ENCODE peak calls at places on chromosomes 7 and 10, in nine cellular contexts. R, W, M, S, V, D, Z, N and H are unnamed samples. For H3K4me1 and H3K27me3, the result is how much of the 10 kb centered on the place peaks cover.

GRCh38 chr10:32957341-32958084 is 517 bp downstream of the ITGB1 start:
- DNase-seq in R (peak), W (peak), M (no peak), S (peak), V (peak), D (no peak), Z (peak), N (peak), H (peak)

GRCh38 chr10:112988839-112989406 is 38.9 kb downstream of the TCF7L2 start:
- DNase-seq in R (no peak), W (peak), M (no peak), S (no peak), V (no peak), D (no peak), Z (no peak), N (no peak), H (no peak)

GRCh38 chr10:116255931-116256748 is 16.9 kb downstream of the GFRA1 start:
- DNase-seq in R (no peak), W (no peak), M (no peak), S (no peak), V (no peak), D (no peak), Z (no peak), N (no peak), H (no peak)

GRCh38 chr10:132231656-132232552 is 45.2 kb downstream of the DPYSL4 start:
- DNase-seq in R (no peak), W (no peak), M (no peak), S (peak), V (no peak), D (no peak), Z (no peak), N (no peak), H (no peak)

GRCh38 chr7:16786257-16786656 is 18.5 kb downstream of the AGR2 start:
- DNase-seq in R (no peak), W (no peak), M (no peak), S (no peak), V (no peak), D (no peak), Z (no peak), N (no peak), H (no peak)

GRCh38 chr10:25142465-25142864 is 32.3 kb upstream of the GPR158 start:
- DNase-seq in R (no peak), W (no peak), M (no peak), S (no peak), V (no peak), D (no peak), Z (no peak), N (no peak), H (no peak)

GRCh38 chr10:132096223-132096622 is 30.5 kb downstream of the JAKMIP3 start:
- DNase-seq in R (no peak), W (peak), M (no peak), S (peak), V (no peak), D (no peak), Z (no peak), N (no peak), H (no peak)

GRCh38 chr7:43938892-43939482 is 12.8 kb downstream of the UBE2D4 start:
- DNase-seq in R (no peak), W (no peak), M (no peak), S (no peak), V (no peak), D (no peak), Z (peak), N (no peak), H (no peak)

GRCh38 chr10:113709221-113709838 is 29.6 kb downstream of the CASP7 start:
- DNase-seq in R (no peak), W (no peak), M (no peak), S (peak), V (no peak), D (no peak), Z (no peak), N (no peak), H (peak)

GRCh38 chr7:159195926-159196325 is 51.3 kb upstream of the VIPR2 start:
- DNase-seq in R (no peak), W (no peak), M (no peak), S (peak), V (no peak), D (no peak), Z (no peak), N (no peak), H (peak)

GRCh38 chr7:93051660-93052059 is 66.1 kb downstream of the SAMD9 start:
- DNase-seq in R (no peak), W (no peak), M (no peak), S (no peak), V (no peak), D (no peak), Z (no peak), N (no peak), H (no peak)

GRCh38 chr10:12777840-12778585 is 223.5 kb downstream of the CCDC3 start:
- DNase-seq in R (no peak), W (no peak), M (no peak), S (no peak), V (peak), D (no peak), Z (peak), N (no peak), H (no peak)

GRCh38 chr10:123269017-123269552 is 114.9 kb downstream of the BUB3 start:
- DNase-seq in R (no peak), W (no peak), M (no peak), S (no peak), V (no peak), D (no peak), Z (no peak), N (no peak), H (no peak)

GRCh38 chr7:152762056-152762455 is 2.5 kb downstream of the ACTR3B start:
- DNase-seq in R (no peak), W (peak), M (no peak), S (peak), V (no peak), D (no peak), Z (no peak), N (no peak), H (no peak)

GRCh38 chr7:101817031-101817929 is at the start of gene CUX1:
- DNase-seq in R (peak), W (no peak), M (no peak), S (peak), V (no peak), D (no peak), Z (peak), N (peak), H (peak)

GRCh38 chr10:85175635-85176034 is 847.2 kb downstream of the CCSER2 start:
- DNase-seq in R (no peak), W (no peak), M (no peak), S (no peak), V (no peak), D (no peak), Z (no peak), N (no peak), H (no peak)

GRCh38 chr10:58994226-58995057 is 182.0 kb upstream of the PHYHIPL start:
- DNase-seq in R (no peak), W (no peak), M (no peak), S (no peak), V (no peak), D (no peak), Z (no peak), N (no peak), H (no peak)

GRCh38 chr7:39904077-39904486 is 46.0 kb upstream of the CDK13 start:
- DNase-seq in R (no peak), W (no peak), M (no peak), S (no peak), V (no peak), D (no peak), Z (no peak), N (no peak), H (no peak)

GRCh38 chr10:33412261-33413092 is 78.0 kb upstream of the NRP1 start:
- DNase-seq in R (no peak), W (peak), M (no peak), S (peak), V (no peak), D (no peak), Z (peak), N (no peak), H (no peak)

GRCh38 chr10:11517150-11517549 is 94.3 kb downstream of the USP6NL start:
- DNase-seq in R (no peak), W (peak), M (no peak), S (no peak), V (no peak), D (no peak), Z (no peak), N (no peak), H (no peak)

GRCh38 chr7:152512711-152513110 is 76.9 kb upstream of the KMT2C start:
- DNase-seq in R (no peak), W (peak), M (no peak), S (no peak), V (no peak), D (no peak), Z (no peak), N (no peak), H (no peak)

GRCh38 chr10:126225672-126226007 is 162.6 kb downstream of the ADAM12 start:
- DNase-seq in R (no peak), W (no peak), M (no peak), S (no peak), V (no peak), D (no peak), Z (no peak), N (no peak), H (no peak)

GRCh38 chr7:22672892-22673637 is 53.9 kb upstream of the IL6 start:
- DNase-seq in R (no peak), W (no peak), M (no peak), S (no peak), V (no peak), D (no peak), Z (no peak), N (no peak), H (no peak)
- H3K27ac ChIP-seq in R (no peak), W (no peak), M (no peak), S (no peak), V (no peak), D (no peak), Z (no peak), N (no peak), H (no peak)

GRCh38 chr10:70445718-70446485 is 4.4 kb upstream of the NODAL start:
- DNase-seq in R (no peak), W (no peak), M (no peak), S (peak), V (no peak), D (no peak), Z (peak), N (no peak), H (no peak)
- H3K4me1 ChIP-seq in R (under half), W (under half), M (under half), S (under half), V (under half), D (under half), Z (under half), N (under half), H (under half)

DNA sequence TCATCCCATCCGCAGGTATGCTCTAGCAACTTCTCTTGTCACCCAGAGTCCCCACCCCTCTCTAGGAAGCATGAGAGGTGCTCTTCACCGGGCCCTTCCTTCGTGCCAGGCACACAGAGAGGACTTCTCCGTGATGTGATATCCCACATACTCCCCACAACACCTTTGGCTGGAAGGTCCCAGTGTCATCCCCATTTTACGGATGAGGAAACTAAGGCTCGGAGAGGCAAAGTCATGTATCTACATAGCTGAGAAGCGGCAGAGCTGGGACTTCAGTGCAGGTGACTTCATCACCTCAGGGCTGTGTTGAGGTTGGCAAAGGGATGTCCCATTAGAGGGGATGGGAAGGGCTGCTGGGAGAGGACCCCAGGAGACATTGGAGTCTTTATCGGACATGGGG is 15.4 kb downstream of the TMEM270 start:
- DNase-seq in R (no peak), W (no peak), M (no peak), S (peak), V (no peak), D (no peak), Z (no peak), N (no peak), H (no peak)
- H3K27me3 ChIP-seq in R (under half), W (under half), M (under half), S (under half), V (under half), D (under half), Z (under half), N (under half), H (under half)

DNA sequence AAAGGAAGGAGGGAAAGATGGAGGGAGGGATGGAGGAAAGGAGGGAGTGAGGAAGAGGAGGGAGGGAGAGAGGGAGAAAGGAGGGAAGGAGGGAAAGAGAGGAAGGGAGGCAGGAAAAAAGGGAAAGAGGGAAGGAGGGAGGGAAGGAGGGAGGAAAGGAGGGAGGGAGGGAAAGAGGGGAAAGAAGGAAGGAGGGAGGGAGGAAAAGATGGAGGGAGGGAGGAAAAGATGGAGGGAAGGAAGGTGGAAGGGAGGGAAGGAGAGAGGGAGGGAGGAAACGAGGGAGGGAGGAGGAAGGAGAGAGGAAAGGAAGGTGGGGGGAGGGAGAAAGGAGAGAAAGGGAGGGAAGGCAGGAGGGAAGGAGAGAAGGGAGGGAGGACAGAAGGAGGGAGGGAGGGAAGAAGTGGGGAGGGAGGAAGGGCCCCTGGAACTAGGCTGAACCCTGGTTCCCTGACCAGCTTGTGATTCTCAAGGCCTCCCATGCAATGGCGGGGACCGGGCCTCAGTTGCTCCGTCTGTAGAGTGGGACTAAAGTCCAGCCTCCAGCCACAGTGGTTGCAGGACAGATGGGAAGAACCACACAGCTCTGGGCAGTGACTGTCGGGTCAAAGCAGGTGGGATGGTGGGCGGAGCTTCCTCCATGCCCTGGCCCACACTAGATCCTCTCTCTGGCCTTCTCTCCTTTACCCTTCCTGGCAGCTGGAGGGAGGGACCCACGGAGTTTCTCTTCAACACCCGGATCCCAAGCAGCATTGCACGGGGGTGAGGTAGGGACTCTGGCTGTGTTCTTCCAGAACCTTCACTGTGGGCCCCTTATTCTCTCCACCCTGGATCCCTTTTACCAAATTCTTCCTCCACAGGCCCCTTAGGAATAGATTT is 4.3 kb upstream of the TTYH3 start:
- DNase-seq in R (no peak), W (no peak), M (no peak), S (no peak), V (peak), D (no peak), Z (no peak), N (no peak), H (no peak)
- H3K27ac ChIP-seq in R (peak), W (no peak), M (no peak), S (no peak), V (peak), D (peak), Z (no peak), N (no peak), H (no peak)

DNA sequence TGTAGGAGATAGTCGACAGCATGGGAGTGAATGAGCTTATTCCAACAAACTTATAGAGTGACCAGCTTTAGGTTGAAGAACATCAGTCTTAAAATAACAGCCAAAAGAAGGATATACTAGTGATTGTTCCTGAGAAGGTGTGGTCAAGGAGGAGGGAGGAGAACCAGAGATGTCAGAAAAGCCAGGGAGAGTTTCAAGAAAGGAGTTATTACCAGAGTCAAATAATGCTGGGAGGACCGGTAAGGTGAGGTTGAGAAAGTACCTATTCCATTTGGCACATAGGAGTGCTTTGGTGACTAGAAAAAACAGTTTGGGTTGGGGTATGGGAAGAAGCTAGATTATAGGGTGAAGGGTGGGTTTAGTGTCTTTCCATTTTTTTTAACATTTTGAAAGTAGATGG is 5.8 kb downstream of the PTPN12 start:
- DNase-seq in R (no peak), W (no peak), M (no peak), S (no peak), V (no peak), D (no peak), Z (no peak), N (no peak), H (no peak)
- H3K4me1 ChIP-seq in R (half or more), W (under half), M (under half), S (under half), V (half or more), D (under half), Z (under half), N (under half), H (under half)

DNA sequence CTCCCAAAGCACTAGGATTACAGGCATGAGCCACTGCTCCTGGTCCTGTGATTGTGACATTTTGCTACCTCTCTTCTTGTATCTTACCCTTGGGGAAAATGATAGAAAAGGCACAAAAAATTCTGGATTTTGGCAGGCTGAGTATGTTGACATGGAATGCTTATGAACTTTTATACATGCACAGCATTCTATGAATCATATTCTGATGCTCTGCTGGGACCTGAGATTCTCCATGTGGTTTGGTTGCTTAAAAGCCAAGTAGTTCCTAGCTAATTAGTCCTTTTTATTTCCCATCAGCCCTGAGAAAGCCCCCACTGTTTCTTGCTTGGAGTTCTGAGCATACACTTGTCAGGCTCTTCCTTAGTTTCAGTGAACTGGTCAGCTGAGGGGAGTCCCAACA is 8.3 kb upstream of the KAZALD1 start:
- DNase-seq in R (no peak), W (no peak), M (no peak), S (peak), V (no peak), D (no peak), Z (no peak), N (no peak), H (no peak)
- H3K27me3 ChIP-seq in R (under half), W (under half), M (under half), S (under half), V (under half), D (under half), Z (under half), N (under half), H (under half)

DNA sequence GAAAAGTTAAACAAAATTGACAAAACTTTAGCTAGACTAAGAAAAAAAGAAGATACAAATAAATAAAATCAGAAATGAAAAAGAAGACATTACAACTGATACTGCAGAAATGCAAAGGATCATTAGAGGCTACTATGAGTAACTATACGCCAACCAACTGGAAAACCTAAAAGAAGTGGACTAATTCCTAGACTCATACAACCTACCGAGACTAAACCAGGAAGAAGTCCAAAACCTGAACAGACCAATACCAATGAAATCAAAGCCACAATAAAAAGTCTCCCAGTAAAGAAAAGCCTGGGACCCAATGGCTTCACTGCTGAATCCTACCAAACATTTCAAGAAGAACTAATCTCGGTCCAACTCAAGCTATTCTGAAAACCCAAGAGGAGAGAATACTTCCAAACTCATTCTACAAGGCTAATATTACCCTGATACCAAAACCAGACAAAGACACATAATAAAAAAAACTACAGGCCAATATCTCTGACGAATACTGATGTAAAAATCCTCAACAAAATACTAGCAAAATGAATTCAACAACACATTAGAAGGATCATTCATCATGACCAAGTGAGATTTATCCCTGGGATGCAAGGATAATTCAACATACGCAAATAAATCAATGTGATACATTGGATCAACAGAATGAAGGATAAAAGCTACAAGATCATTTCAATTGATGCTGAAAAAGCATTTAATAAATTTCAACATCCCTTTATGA is 20.3 kb downstream of the ELAPOR2 start:
- DNase-seq in R (no peak), W (no peak), M (no peak), S (no peak), V (no peak), D (no peak), Z (no peak), N (no peak), H (no peak)
- H3K27ac ChIP-seq in R (no peak), W (no peak), M (no peak), S (no peak), V (no peak), D (no peak), Z (peak), N (no peak), H (no peak)

DNA sequence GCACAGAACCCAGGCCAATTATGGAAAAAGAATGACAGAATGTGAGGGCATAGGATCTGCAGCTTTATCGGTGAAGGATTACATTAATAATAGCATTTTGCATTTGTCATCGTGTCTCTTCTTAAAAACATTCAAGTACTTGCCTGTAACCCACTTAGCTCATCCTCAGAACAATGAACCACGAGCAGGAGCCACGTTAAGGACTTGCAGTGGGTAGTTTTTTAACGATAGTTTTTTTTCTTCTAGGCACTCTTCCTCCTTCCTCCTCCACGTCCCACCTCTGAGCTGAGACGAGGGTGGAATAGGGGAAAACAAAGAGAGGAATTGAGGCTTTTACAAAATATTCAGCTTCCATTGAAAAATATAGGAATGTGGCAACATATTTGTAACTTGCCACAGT is 27.1 kb downstream of the CDHR3 start:
- DNase-seq in R (no peak), W (no peak), M (no peak), S (no peak), V (no peak), D (no peak), Z (no peak), N (no peak), H (no peak)
- H3K4me1 ChIP-seq in R (under half), W (under half), M (under half), S (under half), V (under half), D (under half), Z (under half), N (under half), H (under half)